ENCODE peak calls at places on chromosomes 3 and 15, in six cellular contexts. One of them, this sample, is unnamed.

GRCh38 chr3:131217296-131217741 is 164.3 kb upstream of the NUDT16 start:
- DNase-seq in lung: no peak
- DNase-seq in IMR-90: no peak
- DNase-seq in upper lobe of right lung: no peak
- DNase-seq in GM23248: no peak
- DNase-seq in caudate nucleus: no peak
- DNase-seq in this sample: no peak

GRCh38 chr15:38541046-38541445 is 23.6 kb downstream of the RASGRP1 start:
- DNase-seq in GM23248: no peak
- DNase-seq in lung: no peak
- DNase-seq in IMR-90: no peak
- DNase-seq in caudate nucleus: no peak
- DNase-seq in upper lobe of right lung: no peak
- DNase-seq in this sample: no peak

GRCh38 chr15:36407647-36408046 is 171.8 kb upstream of the CDIN1 start:
- DNase-seq in IMR-90: peak
- DNase-seq in caudate nucleus: no peak
- DNase-seq in upper lobe of right lung: no peak
- DNase-seq in lung: no peak
- DNase-seq in GM23248: peak
- DNase-seq in this sample: no peak

GRCh38 chr3:111768571-111769100 is 90.4 kb upstream of the PHLDB2 start:
- DNase-seq in IMR-90: peak
- DNase-seq in caudate nucleus: no peak
- DNase-seq in lung: no peak
- DNase-seq in upper lobe of right lung: no peak
- DNase-seq in GM23248: peak
- DNase-seq in this sample: no peak

GRCh38 chr15:39969871-39970270 is 36.0 kb downstream of the EIF2AK4 start:
- DNase-seq in GM23248: peak
- DNase-seq in caudate nucleus: no peak
- DNase-seq in lung: peak
- DNase-seq in IMR-90: peak
- DNase-seq in upper lobe of right lung: peak
- DNase-seq in this sample: peak

GRCh38 chr3:172083995-172084409 is 44.6 kb downstream of the FNDC3B start:
- DNase-seq in IMR-90: no peak
- DNase-seq in caudate nucleus: no peak
- DNase-seq in GM23248: no peak
- DNase-seq in lung: no peak
- DNase-seq in upper lobe of right lung: no peak
- DNase-seq in this sample: no peak

GRCh38 chr3:15241341-15241740 is 35.3 kb downstream of the CAPN7 start:
- DNase-seq in caudate nucleus: no peak
- DNase-seq in IMR-90: no peak
- DNase-seq in upper lobe of right lung: no peak
- DNase-seq in lung: no peak
- DNase-seq in GM23248: peak
- DNase-seq in this sample: no peak

GRCh38 chr15:79185199-79185598 is 94.6 kb upstream of the RASGRF1 start:
- DNase-seq in caudate nucleus: no peak
- DNase-seq in IMR-90: no peak
- DNase-seq in upper lobe of right lung: no peak
- DNase-seq in GM23248: peak
- DNase-seq in lung: no peak
- DNase-seq in this sample: no peak

DNA sequence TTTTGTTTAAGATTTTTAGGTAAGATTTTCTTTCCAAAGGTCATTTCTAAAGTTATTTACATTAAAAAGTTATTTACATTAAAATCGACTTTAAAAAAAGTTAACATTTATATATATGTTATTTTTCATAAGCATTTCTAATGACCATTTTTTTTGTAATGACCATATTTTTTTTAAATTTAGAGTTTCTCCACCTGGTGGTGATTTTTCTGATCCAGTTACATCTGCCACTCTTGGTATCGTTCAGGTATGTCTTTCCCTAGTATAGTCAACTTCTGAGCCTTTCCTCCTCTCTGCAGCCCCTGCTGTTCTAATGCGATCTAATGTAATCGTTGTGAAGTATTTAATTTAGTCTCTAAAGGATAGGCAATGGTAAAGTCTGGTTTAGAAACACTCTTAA is 42.9 kb upstream of the GRAMD1C start:
- DNase-seq in GM23248: no peak
- DNase-seq in lung: no peak
- DNase-seq in upper lobe of right lung: no peak
- DNase-seq in IMR-90: no peak
- DNase-seq in caudate nucleus: no peak
- DNase-seq in this sample: no peak
- H3K27ac ChIP-seq in GM23248: no peak
- H3K27ac ChIP-seq in lung: no peak
- H3K27ac ChIP-seq in upper lobe of right lung: no peak
- H3K27ac ChIP-seq in IMR-90: no peak
- H3K27ac ChIP-seq in caudate nucleus: no peak
- H3K27ac ChIP-seq in this sample: no peak

DNA sequence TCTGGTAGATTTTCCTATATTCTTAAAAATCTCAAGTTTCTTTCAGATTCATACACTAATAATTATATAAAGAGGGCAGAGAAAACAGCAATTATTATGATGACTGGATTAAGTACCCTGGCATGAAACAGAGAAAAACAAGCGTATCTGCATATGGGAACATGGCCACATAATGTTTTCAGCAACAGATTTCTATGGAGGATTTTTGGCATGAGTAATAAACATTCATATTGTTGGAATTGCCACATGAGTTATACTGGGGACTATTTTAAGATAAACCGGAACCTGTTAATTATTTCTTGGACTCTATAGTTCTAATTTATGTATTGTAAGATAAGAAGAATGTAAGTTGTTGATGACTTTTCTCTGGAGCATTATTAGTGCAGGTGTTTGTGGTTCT is 112.7 kb downstream of the OXSM start:
- DNase-seq in upper lobe of right lung: no peak
- DNase-seq in caudate nucleus: no peak
- DNase-seq in IMR-90: no peak
- DNase-seq in GM23248: peak
- DNase-seq in lung: no peak
- DNase-seq in this sample: no peak
- H3K27ac ChIP-seq in upper lobe of right lung: no peak
- H3K27ac ChIP-seq in caudate nucleus: no peak
- H3K27ac ChIP-seq in IMR-90: no peak
- H3K27ac ChIP-seq in GM23248: no peak
- H3K27ac ChIP-seq in lung: no peak
- H3K27ac ChIP-seq in this sample: no peak

GRCh38 chr3:177358085-177358967 is 161.0 kb upstream of the TBL1XR1 start:
- DNase-seq in upper lobe of right lung: peak
- DNase-seq in lung: peak
- DNase-seq in caudate nucleus: peak
- DNase-seq in GM23248: peak
- DNase-seq in IMR-90: peak
- DNase-seq in this sample: no peak
- H3K27ac ChIP-seq in upper lobe of right lung: peak
- H3K27ac ChIP-seq in lung: peak
- H3K27ac ChIP-seq in caudate nucleus: peak
- H3K27ac ChIP-seq in GM23248: peak
- H3K27ac ChIP-seq in IMR-90: peak
- H3K27ac ChIP-seq in this sample: peak

GRCh38 chr15:57560976-57561711 is 30.6 kb upstream of the MYZAP start:
- DNase-seq in lung: peak
- DNase-seq in GM23248: peak
- DNase-seq in upper lobe of right lung: no peak
- DNase-seq in caudate nucleus: no peak
- DNase-seq in IMR-90: peak
- DNase-seq in this sample: peak

GRCh38 chr15:57565326-57565725 is 26.4 kb upstream of the MYZAP start:
- DNase-seq in GM23248: no peak
- DNase-seq in caudate nucleus: no peak
- DNase-seq in lung: no peak
- DNase-seq in upper lobe of right lung: no peak
- DNase-seq in IMR-90: peak
- DNase-seq in this sample: no peak

GRCh38 chr15:57563416-57563815 is 28.3 kb upstream of the MYZAP start:
- DNase-seq in lung: no peak
- DNase-seq in GM23248: no peak
- DNase-seq in upper lobe of right lung: no peak
- DNase-seq in IMR-90: no peak
- DNase-seq in caudate nucleus: no peak
- DNase-seq in this sample: no peak

GRCh38 chr15:57559875-57560274 is 31.8 kb upstream of the MYZAP start:
- DNase-seq in upper lobe of right lung: peak
- DNase-seq in GM23248: peak
- DNase-seq in caudate nucleus: no peak
- DNase-seq in lung: peak
- DNase-seq in IMR-90: no peak
- DNase-seq in this sample: no peak

GRCh38 chr15:57562220-57562769 is 29.4 kb upstream of the MYZAP start:
- DNase-seq in caudate nucleus: no peak
- DNase-seq in IMR-90: no peak
- DNase-seq in GM23248: no peak
- DNase-seq in upper lobe of right lung: no peak
- DNase-seq in lung: no peak
- DNase-seq in this sample: no peak
- H3K27ac ChIP-seq in caudate nucleus: no peak
- H3K27ac ChIP-seq in IMR-90: no peak
- H3K27ac ChIP-seq in GM23248: no peak
- H3K27ac ChIP-seq in upper lobe of right lung: no peak
- H3K27ac ChIP-seq in lung: peak
- H3K27ac ChIP-seq in this sample: no peak

GRCh38 chr3:25723802-25724201 is 59.1 kb upstream of the TOP2B start:
- DNase-seq in IMR-90: no peak
- DNase-seq in caudate nucleus: no peak
- DNase-seq in upper lobe of right lung: no peak
- DNase-seq in GM23248: no peak
- DNase-seq in lung: no peak
- DNase-seq in this sample: no peak
- H3K27ac ChIP-seq in IMR-90: no peak
- H3K27ac ChIP-seq in caudate nucleus: no peak
- H3K27ac ChIP-seq in upper lobe of right lung: no peak
- H3K27ac ChIP-seq in GM23248: no peak
- H3K27ac ChIP-seq in lung: no peak
- H3K27ac ChIP-seq in this sample: no peak